ENCODE peak calls at places on chromosomes 5 and 9, in five cellular contexts. J, V, P, B and G are unnamed samples.

GRCh38 chr5:139863855-139864558 is 68.4 kb downstream of the PSD2 start:
- DNase-seq in J (peak; percentile 40), P (peak; percentile 65), B (peak; percentile 74), V (peak; percentile 72), G (peak; percentile 22)

GRCh38 chr9:133674091-133674490 is 37.9 kb downstream of the DBH start:
- DNase-seq in B (no peak), V (no peak), J (no peak), P (peak; percentile 14), G (no peak)

GRCh38 chr5:140214831-140215230 is 39.8 kb downstream of the CYSTM1 start:
- DNase-seq in J (no peak), B (peak; percentile 76), V (peak; percentile 69), P (peak; percentile 65), G (no peak)

GRCh38 chr9:93730213-93730612 is 153.8 kb downstream of the PHF2 start:
- DNase-seq in V (no peak), P (no peak), J (no peak), B (no peak), G (no peak)

GRCh38 chr9:68983008-68983411 is 30.9 kb downstream of the PRKACG start:
- DNase-seq in B (no peak), P (no peak), J (peak; percentile 28), V (no peak), G (no peak)

GRCh38 chr9:36194326-36195000 is 3.7 kb downstream of the CLTA start:
- DNase-seq in J (no peak), P (no peak), V (no peak), B (no peak), G (no peak)

GRCh38 chr5:77847129-77847460 is 71.0 kb upstream of the TBCA start:
- DNase-seq in B (no peak), P (no peak), V (no peak), J (no peak), G (no peak)

GRCh38 chr5:180471866-180472265 is 22.3 kb upstream of the CNOT6 start:
- DNase-seq in B (peak; percentile 20), P (no peak), J (no peak), V (peak; percentile 36), G (no peak)

GRCh38 chr9:123353984-123354591 is 1.9 kb upstream of the CRB2 start:
- DNase-seq in V (peak; percentile 81), B (peak; percentile 72), J (peak; percentile 42), P (peak; percentile 72), G (peak; percentile 37)

GRCh38 chr5:34898258-34898895 is 16.9 kb downstream of the RAD1 start:
- DNase-seq in J (peak; percentile 63), B (peak; percentile 67), P (peak; percentile 50), V (no peak), G (peak; percentile 30)

GRCh38 chr5:145101246-145101645 is 733.9 kb downstream of the PRELID2 start:
- DNase-seq in B (no peak), J (no peak), V (no peak), P (no peak), G (no peak)

GRCh38 chr5:138665261-138665660 is 88.0 kb upstream of the CTNNA1 start:
- DNase-seq in B (no peak), J (no peak), V (no peak), P (no peak), G (no peak)

GRCh38 chr9:33628865-33629410 is 104.9 kb downstream of the ANKRD18B start:
- DNase-seq in V (no peak), B (no peak), J (no peak), P (no peak), G (no peak)

GRCh38 chr9:35495984-35496383 is 6.1 kb downstream of the RUSC2 start:
- DNase-seq in J (peak; percentile 60), V (no peak), B (no peak), P (no peak), G (no peak)

GRCh38 chr5:166722939-166723338 is 1568.5 kb upstream of the WWC1 start:
- DNase-seq in V (no peak), P (no peak), J (no peak), B (no peak), G (no peak)

GRCh38 chr5:27137329-27137728 is 98.9 kb upstream of the CDH9 start:
- DNase-seq in J (no peak), V (no peak), B (no peak), P (no peak), G (no peak)

GRCh38 chr9:124495105-124496074 is 11.8 kb downstream of the NR5A1 start:
- DNase-seq in J (no peak), P (no peak), V (no peak), B (no peak), G (peak; percentile 15)

GRCh38 chr5:79999722-80000121 is 8.7 kb upstream of the MTX3 start:
- DNase-seq in J (no peak), B (no peak), V (no peak), P (no peak), G (no peak)

GRCh38 chr9:76628155-76628554 is 136.1 kb upstream of the PCA3 start:
- DNase-seq in J (no peak), B (no peak), V (no peak), P (no peak), G (no peak)

GRCh38 chr5:120449501-120449900 is 14.6 kb upstream of the PRR16 start:
- DNase-seq in B (no peak), P (no peak), J (no peak), V (no peak), G (no peak)

GRCh38 chr9:107361816-107362215 is 78.7 kb downstream of the RAD23B start:
- DNase-seq in P (no peak), V (no peak), B (no peak), J (no peak), G (no peak)

GRCh38 chr5:170306381-170306790 is 8.8 kb upstream of the LCP2 start:
- DNase-seq in J (no peak), V (no peak), P (no peak), B (peak; percentile 70), G (no peak)
- H3K4me3 ChIP-seq in J (no peak overlapping the region), V (no peak overlapping the region), P (no peak overlapping the region), B (no peak overlapping the region), G (no peak overlapping the region)

GRCh38 chr9:37951671-37952579 is 48.0 kb upstream of the SLC25A51 start:
- DNase-seq in V (no peak), B (no peak), P (peak; percentile 17), J (no peak), G (no peak)

GRCh38 chr9:37954581-37954981 is 50.7 kb upstream of the SLC25A51 start:
- DNase-seq in B (no peak), V (no peak), J (peak; percentile 13), P (no peak), G (no peak)

GRCh38 chr9:37952731-37953130 is 48.8 kb upstream of the SLC25A51 start:
- DNase-seq in P (no peak), V (no peak), B (no peak), J (no peak), G (no peak)

GRCh38 chr9:37953204-37953774 is 49.4 kb upstream of the SLC25A51 start:
- DNase-seq in V (no peak), J (no peak), P (no peak), B (no peak), G (no peak)

DNA sequence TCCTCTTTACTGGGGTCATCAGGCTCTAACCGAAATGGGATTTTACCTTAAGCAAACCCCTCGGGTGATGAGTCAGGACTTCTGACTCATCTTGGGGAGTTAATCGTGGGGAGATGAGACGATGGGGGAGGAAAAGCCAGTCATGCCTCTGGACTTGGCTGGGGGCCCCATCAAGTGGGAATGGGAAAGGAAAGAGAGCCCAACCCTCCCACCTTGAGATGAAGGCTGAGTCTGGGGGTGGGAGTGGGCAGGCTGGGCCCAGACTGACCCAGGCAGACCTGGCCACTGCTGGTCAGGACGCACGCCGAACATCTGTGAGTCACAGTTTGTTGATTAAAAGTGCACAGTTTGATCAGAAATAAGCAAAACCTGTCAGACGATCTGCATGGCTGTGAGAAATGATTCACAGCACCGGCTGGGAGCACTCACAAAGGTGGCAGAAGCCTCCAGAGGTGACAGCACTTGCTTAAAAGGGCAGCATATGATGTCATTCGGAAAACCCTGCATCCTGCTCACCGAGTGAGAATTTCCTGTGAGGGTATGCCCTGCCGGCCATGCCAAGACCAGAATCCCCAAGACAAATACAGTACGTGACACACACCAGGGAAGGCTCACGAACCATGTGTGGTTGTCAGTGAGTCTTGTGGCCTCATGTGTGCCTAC is 50.0 kb upstream of the SLC25A51 start:
- DNase-seq in B (no peak), V (no peak), J (peak; percentile 48), P (no peak), G (no peak)
- H3K36me3 ChIP-seq in B (peaks cover 46% of the 10 kb centered on the region), V (peaks cover 16% of the 10 kb centered on the region), J (no peaks in the 10 kb centered on the region), P (no peaks in the 10 kb centered on the region), G (no peaks in the 10 kb centered on the region)

GRCh38 chr5:132264546-132265335 is 7.2 kb downstream of the PDLIM4 start:
- DNase-seq in B (no peak), P (no peak), J (no peak), V (no peak), G (no peak)

GRCh38 chr5:132265336-132266030 is 8.0 kb downstream of the PDLIM4 start:
- DNase-seq in P (no peak), V (no peak), B (no peak), J (no peak), G (no peak)

GRCh38 chr5:132267166-132267739 is 9.8 kb downstream of the PDLIM4 start:
- DNase-seq in J (no peak), V (no peak), B (no peak), P (no peak), G (no peak)

GRCh38 chr5:132266836-132267160 is 9.3 kb downstream of the PDLIM4 start:
- DNase-seq in V (no peak), J (no peak), B (no peak), P (no peak), G (no peak)

DNA sequence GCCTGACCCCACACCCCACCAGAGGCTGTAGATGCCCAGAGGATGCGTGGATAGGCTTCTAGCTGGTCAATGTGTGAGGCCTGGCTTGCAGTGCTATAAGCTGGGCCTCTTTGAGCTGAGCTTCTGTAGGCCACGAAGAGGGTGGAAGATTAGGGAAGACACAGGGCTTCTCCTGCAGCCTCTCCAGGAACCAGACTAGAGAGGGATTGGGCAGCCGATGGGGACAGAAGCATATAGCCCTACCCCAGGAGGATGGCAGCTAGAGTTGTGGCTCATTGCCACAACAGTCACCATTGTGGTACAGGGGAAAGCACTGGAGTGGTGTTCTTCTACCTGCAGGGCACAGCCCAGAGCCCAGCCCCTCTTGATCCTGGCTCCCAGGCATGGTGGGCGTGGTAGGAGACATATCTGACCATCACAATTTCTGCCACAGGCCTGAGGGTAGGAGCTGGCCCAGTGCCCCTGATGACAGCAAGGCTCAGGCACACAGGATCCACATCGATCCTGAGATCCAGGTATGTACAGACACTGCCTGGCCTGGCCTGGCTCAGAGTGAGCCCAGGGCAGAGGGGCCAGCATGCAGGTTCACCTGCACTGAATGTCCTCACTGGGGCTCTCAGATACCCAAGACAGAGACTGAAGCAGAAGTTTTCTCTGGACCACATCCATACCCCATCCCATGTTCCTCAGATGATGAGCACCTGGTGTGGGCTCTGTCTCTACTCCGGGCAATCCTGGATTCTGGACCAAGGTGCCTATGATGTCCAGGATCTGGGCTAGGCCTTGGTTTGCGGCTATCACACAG is 8.7 kb downstream of the PDLIM4 start:
- DNase-seq in J (no peak), P (no peak), B (no peak), V (no peak), G (no peak)
- H3K27ac ChIP-seq in J (no peak overlapping the region), P (peak overlapping the region; percentile 76), B (no peak overlapping the region), V (no peak overlapping the region), G (no peak overlapping the region)

DNA sequence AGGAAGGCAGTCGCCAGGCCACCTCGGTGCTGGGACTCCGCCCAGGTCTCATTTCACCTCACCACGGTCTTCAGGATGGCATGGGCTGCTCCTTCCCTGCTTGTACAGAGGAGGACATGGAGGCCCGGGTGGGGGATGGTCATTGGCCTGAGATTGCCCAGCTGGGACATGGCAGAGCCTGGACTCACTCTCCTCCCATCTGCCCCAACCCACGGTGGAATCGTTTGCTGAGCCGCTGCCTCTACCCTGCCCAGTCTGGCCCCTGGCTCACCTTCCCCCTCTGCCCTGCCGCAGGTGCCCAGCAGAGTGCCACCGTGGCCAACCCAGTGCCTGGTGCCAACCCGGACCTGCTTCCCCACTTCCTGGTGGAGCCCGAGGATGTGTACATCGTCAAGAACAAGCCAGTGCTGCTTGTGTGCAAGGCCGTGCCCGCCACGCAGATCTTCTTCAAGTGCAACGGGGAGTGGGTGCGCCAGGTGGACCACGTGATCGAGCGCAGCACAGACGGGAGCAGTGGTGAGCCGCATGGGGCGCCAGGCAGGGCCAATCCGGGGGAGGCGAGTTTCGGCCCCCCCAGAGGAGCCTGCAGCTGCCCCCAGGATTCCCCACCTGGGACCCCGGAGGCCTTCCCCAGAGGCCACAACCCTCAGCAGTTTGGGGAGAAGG is 36.7 kb downstream of the HK3 start:
- DNase-seq in P (no peak), J (no peak), B (no peak), V (no peak), G (no peak)
- H3K4me3 ChIP-seq in P (no peak overlapping the region), J (no peak overlapping the region), B (no peak overlapping the region), V (no peak overlapping the region), G (no peak overlapping the region)